ENCODE peak calls at places on chromosome 7, in six cellular contexts. P is GM12878, R is GM12891, F is HepG2, H is K562, O is H1. V is an unnamed sample.
A peak's percentile ranks its signal among the peaks of the same experiment; 100 is the strongest.

GRCh38 chr7:32047075-32047474 is 23.1 kb downstream of the PDE1C start:
- DNase-seq in P (peak; percentile 38), R (no peak), F (no peak), H (no peak), O (no peak), V (no peak)

GRCh38 chr7:135758531-135758932 is 9.9 kb upstream of the FAM180A start:
- DNase-seq in P (no peak), R (no peak), F (no peak), H (no peak), O (no peak), V (no peak)

GRCh38 chr7:133434246-133434865 is 181.5 kb downstream of the EXOC4 start:
- DNase-seq in P (no peak), R (no peak), F (peak; percentile 24), H (peak; percentile 46), O (no peak), V (no peak)

GRCh38 chr7:11701829-11702560 is 130.0 kb downstream of the THSD7A start:
- DNase-seq in P (no peak), R (no peak), F (no peak), H (no peak), O (no peak), V (no peak)

GRCh38 chr7:111832159-111832558 is 269.9 kb upstream of the IMMP2L start:
- DNase-seq in P (no peak), R (no peak), F (no peak), H (no peak), O (no peak), V (no peak)

GRCh38 chr7:155280446-155281410 is 16.9 kb upstream of the INSIG1 start:
- DNase-seq in P (no peak), R (no peak), F (no peak), H (peak; percentile 44), O (no peak), V (no peak)

GRCh38 chr7:95922191-95922590 is 149.8 kb downstream of the DYNC1I1 start:
- DNase-seq in P (no peak), R (no peak), F (no peak), H (no peak), O (no peak), V (no peak)

GRCh38 chr7:71735961-71736556 is 604.1 kb downstream of the GALNT17 start:
- DNase-seq in P (no peak), R (peak; percentile 41), F (peak; percentile 51), H (peak; percentile 56), O (peak; percentile 43), V (no peak)

GRCh38 chr7:152544971-152545619 is 109.3 kb upstream of the KMT2C start:
- DNase-seq in P (no peak), R (no peak), F (no peak), H (no peak), O (no peak), V (no peak)

GRCh38 chr7:91324663-91325062 is 60.4 kb downstream of the FZD1 start:
- DNase-seq in P (no peak), R (no peak), F (no peak), H (no peak), O (no peak), V (no peak)

GRCh38 chr7:140810830-140811556 is 113.7 kb downstream of the BRAF start:
- DNase-seq in P (peak; percentile 51), R (peak; percentile 3), F (peak; percentile 76), H (peak; percentile 71), O (no peak), V (no peak)

GRCh38 chr7:136133491-136133990 is 156.4 kb upstream of the MTPN start:
- DNase-seq in P (no peak), R (no peak), F (no peak), H (no peak), O (no peak), V (no peak)

GRCh38 chr7:2621061-2621828 is 10.5 kb upstream of the TTYH3 start:
- DNase-seq in P (no peak), R (no peak), F (no peak), H (no peak), O (no peak), V (no peak)

GRCh38 chr7:42186181-42186580 is 50.8 kb downstream of the GLI3 start:
- DNase-seq in P (no peak), R (no peak), F (no peak), H (no peak), O (peak; percentile 13), V (no peak)

GRCh38 chr7:96202102-96202501 is 119.8 kb downstream of the SLC25A13 start:
- DNase-seq in P (no peak), R (no peak), F (no peak), H (no peak), O (no peak), V (no peak)

GRCh38 chr7:135773451-135773850 is 24.8 kb upstream of the FAM180A start:
- DNase-seq in P (no peak), R (no peak), F (no peak), H (no peak), O (no peak), V (no peak)

GRCh38 chr7:46848944-46849343 is 733.0 kb downstream of the TNS3 start:
- DNase-seq in P (no peak), R (no peak), F (no peak), H (no peak), O (no peak), V (no peak)

GRCh38 chr7:31408120-31408729 is 67.7 kb upstream of the NEUROD6 start:
- DNase-seq in P (no peak), R (no peak), F (no peak), H (peak; percentile 11), O (no peak), V (no peak)

GRCh38 chr7:50206521-50207250 is 97.8 kb upstream of the IKZF1 start:
- DNase-seq in P (no peak), R (no peak), F (peak; percentile 40), H (no peak), O (no peak), V (no peak)

GRCh38 chr7:131346885-131347592 is 19.4 kb downstream of the MKLN1 start:
- DNase-seq in P (no peak), R (no peak), F (no peak), H (no peak), O (no peak), V (no peak)

GRCh38 chr7:150755473-150756099 is 18.4 kb downstream of the GIMAP5 start:
- DNase-seq in P (peak; percentile 71), R (no peak), F (no peak), H (no peak), O (no peak), V (no peak)

GRCh38 chr7:127948936-127949335 is 82.3 kb downstream of the LRRC4 start:
- DNase-seq in P (no peak), R (no peak), F (no peak), H (no peak), O (no peak), V (no peak)

GRCh38 chr7:128708235-128708634 is 30.9 kb upstream of the CALU start:
- DNase-seq in P (no peak), R (no peak), F (no peak), H (no peak), O (no peak), V (no peak)

GRCh38 chr7:88291401-88292173 is 15.1 kb downstream of the STEAP4 start:
- DNase-seq in P (no peak), R (no peak), F (no peak), H (no peak), O (no peak), V (no peak)

GRCh38 chr7:7131273-7131672 is 51.1 kb upstream of the C1GALT1 start:
- DNase-seq in P (no peak), R (no peak), F (no peak), H (no peak), O (no peak), V (no peak)

GRCh38 chr7:112509390-112509789 is 28.6 kb downstream of the LSMEM1 start:
- DNase-seq in P (no peak), R (no peak), F (no peak), H (no peak), O (no peak), V (no peak)

GRCh38 chr7:137235434-137235833 is 108.1 kb downstream of the PTN start:
- DNase-seq in P (no peak), R (no peak), F (no peak), H (no peak), O (no peak), V (no peak)

GRCh38 chr7:782718-783449 is 49.4 kb upstream of the SUN1 start:
- DNase-seq in P (no peak), R (no peak), F (no peak), H (no peak), O (no peak), V (no peak)

GRCh38 chr7:8282162-8282561 is 20.2 kb upstream of the ICA1 start:
- DNase-seq in P (no peak), R (no peak), F (no peak), H (no peak), O (no peak), V (no peak)

GRCh38 chr7:8282871-8283270 is 20.9 kb upstream of the ICA1 start:
- DNase-seq in P (no peak), R (no peak), F (no peak), H (no peak), O (no peak), V (no peak)

GRCh38 chr7:8278183-8278582 is 16.2 kb upstream of the ICA1 start:
- DNase-seq in P (no peak), R (no peak), F (no peak), H (no peak), O (no peak), V (no peak)

GRCh38 chr7:8274589-8274988 is 12.6 kb upstream of the ICA1 start:
- DNase-seq in P (no peak), R (no peak), F (no peak), H (no peak), O (no peak), V (no peak)

GRCh38 chr7:8277394-8277982 is 15.5 kb upstream of the ICA1 start:
- DNase-seq in P (no peak), R (no peak), F (peak; percentile 29), H (peak; percentile 42), O (no peak), V (no peak)
- TF ChIP-seq TAF1 in P (no peak), R (no peak), F (no peak), H (no peak), O (no peak), V (no peak)

DNA sequence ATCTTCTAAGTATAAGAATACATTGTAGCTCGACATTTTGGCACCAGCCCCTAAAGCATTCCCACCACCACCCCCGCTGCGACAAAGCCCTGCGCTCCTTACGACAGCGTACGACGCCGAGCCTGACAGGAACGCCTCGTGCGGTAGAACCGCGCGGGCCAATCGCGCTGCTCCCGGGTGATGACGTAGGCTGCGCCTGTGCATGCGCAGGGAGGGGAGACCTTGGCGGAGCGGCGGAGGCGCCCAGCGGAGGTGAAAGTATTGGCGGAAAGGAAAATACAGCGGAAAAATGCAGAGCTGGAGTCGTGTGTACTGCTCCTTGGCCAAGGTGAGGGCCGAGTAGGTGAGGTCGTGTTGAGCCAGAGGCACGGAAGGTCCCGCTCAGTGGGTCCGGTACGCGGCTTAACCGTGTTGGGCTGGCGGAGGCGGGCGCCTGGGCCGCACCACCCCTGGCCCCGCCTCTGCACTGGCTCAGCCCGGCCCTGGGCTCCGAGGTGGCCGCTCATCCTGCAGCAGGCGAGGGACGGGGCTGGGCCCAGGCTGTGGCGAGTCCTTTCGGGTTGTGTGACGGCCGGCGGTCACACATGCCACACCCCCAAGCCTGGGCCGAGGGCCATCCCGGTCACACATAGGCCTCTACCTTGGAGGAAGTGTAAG is at the start of gene DLD:
- DNase-seq in P (peak; percentile 74), R (peak; percentile 91), F (peak; percentile 76), H (peak; percentile 98), O (peak; percentile 67), V (peak; percentile 88)
- TF ChIP-seq POLR2A in P (peak; percentile 82), R (no peak), F (peak; percentile 75), H (peak; percentile 99), O (no peak), V (peak; percentile 79)

GRCh38 chr7:77351539-77352004 is 64.6 kb downstream of the GSAP start:
- DNase-seq in P (peak; percentile 98), R (peak; percentile 33), F (no peak), H (no peak), O (no peak), V (peak; percentile 24)
- TF ChIP-seq POLR2AphosphoS5 in P (peak; percentile 41), R (peak; percentile 57), F (no peak), H (no peak), O (no peak), V (peak; percentile 56)

GRCh38 chr7:44796034-44796503 is 412 bp upstream of the PPIA start:
- DNase-seq in P (no peak), R (no peak), F (peak; percentile 53), H (no peak), O (peak; percentile 23), V (no peak)
- TF ChIP-seq TAF1 in P (peak; percentile 13), R (no peak), F (no peak), H (no peak), O (no peak), V (peak; percentile 55)